ENCODE peak calls at places on chromosome 6, in five cellular contexts. F is neuronal stem cell, D is IMR-90, E is mesendoderm, O is SJSA1. M is an unnamed sample.
A peak's percentile ranks its signal among the peaks of the same experiment; 100 is the strongest.

GRCh38 chr6:106133040-106133439 is 46.9 kb downstream of the PRDM1 start:
- DNase-seq in F (no peak), D (no peak), O (no peak), E (no peak), M (no peak)

GRCh38 chr6:1610497-1611321 is 994 bp downstream of the FOXC1 start:
- DNase-seq in E (no peak), O (peak; percentile 73), F (no peak), D (peak; percentile 29), M (peak; percentile 47)

GRCh38 chr6:39517763-39518162 is 195.3 kb upstream of the KCNK16 start:
- DNase-seq in E (no peak), F (no peak), D (no peak), O (no peak), M (no peak)

GRCh38 chr6:152532556-152533422 is 104.4 kb downstream of the SYNE1 start:
- DNase-seq in O (no peak), D (no peak), E (no peak), F (no peak), M (no peak)

GRCh38 chr6:126107475-126108121 is 121.3 kb downstream of the TRMT11 start:
- DNase-seq in E (no peak), D (no peak), F (peak; percentile 56), O (no peak), M (no peak)

GRCh38 chr6:35219683-35220326 is 6.0 kb downstream of the SCUBE3 start:
- DNase-seq in O (no peak), F (no peak), D (peak; percentile 55), E (no peak), M (no peak)

GRCh38 chr6:118580585-118581419 is 32.7 kb downstream of the PLN start:
- DNase-seq in D (peak; percentile 78), E (peak; percentile 89), O (peak; percentile 22), F (peak; percentile 66), M (peak; percentile 66)

GRCh38 chr6:143328885-143329284 is 121.6 kb downstream of the ADAT2 start:
- DNase-seq in E (peak; percentile 53), F (no peak), D (peak; percentile 27), O (no peak), M (no peak)

GRCh38 chr6:135493218-135493961 is 4.2 kb downstream of the AHI1 start:
- DNase-seq in D (peak; percentile 35), F (no peak), O (no peak), E (no peak), M (no peak)

GRCh38 chr6:3786131-3786530 is 34.6 kb upstream of the PXDC1 start:
- DNase-seq in O (no peak), F (no peak), D (no peak), E (no peak), M (no peak)

GRCh38 chr6:157496534-157497095 is 115.6 kb downstream of the ZDHHC14 start:
- DNase-seq in E (no peak), F (no peak), D (no peak), O (no peak), M (no peak)

GRCh38 chr6:148082044-148082443 is 260.6 kb upstream of the SASH1 start:
- DNase-seq in D (no peak), F (no peak), E (no peak), O (no peak), M (no peak)

GRCh38 chr6:16482702-16483314 is 244.4 kb downstream of the GMPR start:
- DNase-seq in O (no peak), E (no peak), F (no peak), D (no peak), M (no peak)

GRCh38 chr6:27809939-27810767 is 102.0 kb downstream of the OR2B2 start:
- DNase-seq in F (peak; percentile 80), O (peak; percentile 94), D (peak; percentile 98), E (peak; percentile 98), M (peak; percentile 91)

GRCh38 chr6:41023114-41023513 is 15.9 kb downstream of the UNC5CL start:
- DNase-seq in O (no peak), D (no peak), F (no peak), E (no peak), M (no peak)

GRCh38 chr6:5866547-5867051 is 140.1 kb downstream of the NRN1 start:
- DNase-seq in O (peak; percentile 77), F (no peak), D (peak; percentile 41), E (no peak), M (no peak)

GRCh38 chr6:118029967-118030366 is 122.9 kb downstream of the SLC35F1 start:
- DNase-seq in O (no peak), D (no peak), E (peak; percentile 36), F (no peak), M (no peak)

GRCh38 chr6:170166511-170167122 is 124.3 kb downstream of the DLL1 start:
- DNase-seq in F (no peak), D (no peak), E (no peak), O (no peak), M (no peak)

GRCh38 chr6:42322676-42323075 is 105.0 kb upstream of the MRPS10 start:
- DNase-seq in E (peak; percentile 82), F (no peak), D (no peak), O (no peak), M (no peak)

GRCh38 chr6:138063726-138064125 is 43.5 kb downstream of the PERP start:
- DNase-seq in E (no peak), D (no peak), O (no peak), F (no peak), M (no peak)

GRCh38 chr6:54846243-54846856 is at the start of gene FAM83B:
- DNase-seq in O (no peak), F (peak; percentile 30), E (peak; percentile 84), D (no peak), M (no peak)

GRCh38 chr6:30124391-30124790 is 11.5 kb upstream of the TRIM31 start:
- DNase-seq in E (no peak), D (no peak), O (no peak), F (no peak), M (no peak)

GRCh38 chr6:53834134-53834533 is 39.3 kb downstream of the LRRC1 start:
- DNase-seq in E (peak; percentile 11), O (no peak), D (no peak), F (no peak), M (no peak)

GRCh38 chr6:1700283-1700967 is 90.7 kb downstream of the FOXC1 start:
- DNase-seq in F (no peak), O (no peak), E (no peak), D (no peak), M (no peak)

GRCh38 chr6:106039836-106040592 is 46.1 kb upstream of the PRDM1 start:
- DNase-seq in D (no peak), E (peak; percentile 84), F (no peak), O (no peak), M (no peak)

GRCh38 chr6:118544105-118544504 is 4.0 kb upstream of the PLN start:
- DNase-seq in D (no peak), F (no peak), E (no peak), O (no peak), M (no peak)

GRCh38 chr6:127635091-127635490 is 58.1 kb downstream of the C6orf58 start:
- DNase-seq in F (no peak), O (no peak), D (no peak), E (no peak), M (no peak)

GRCh38 chr6:84177253-84177652 is 50.2 kb downstream of the CEP162 start:
- DNase-seq in O (no peak), D (no peak), E (no peak), F (no peak), M (peak; percentile 11)

GRCh38 chr6:120055071-120055470 is 705.5 kb upstream of the MAN1A1 start:
- DNase-seq in D (no peak), E (no peak), O (no peak), F (no peak), M (no peak)

GRCh38 chr6:170434114-170434820 is 118.8 kb downstream of the PSMB1 start:
- DNase-seq in D (peak; percentile 50), E (peak; percentile 47), O (no peak), F (no peak), M (no peak)

GRCh38 chr6:137933696-137934095 is 66.6 kb downstream of the TNFAIP3 start:
- DNase-seq in F (no peak), O (no peak), D (peak; percentile 75), E (no peak), M (peak; percentile 28)

GRCh38 chr6:5638666-5639065 is 368.1 kb downstream of the NRN1 start:
- DNase-seq in E (no peak), D (no peak), F (no peak), O (no peak), M (no peak)

GRCh38 chr6:31362751-31363150 is 5.8 kb upstream of the HLA-B start:
- DNase-seq in F (no peak), E (no peak), O (no peak), D (no peak), M (no peak)

DNA sequence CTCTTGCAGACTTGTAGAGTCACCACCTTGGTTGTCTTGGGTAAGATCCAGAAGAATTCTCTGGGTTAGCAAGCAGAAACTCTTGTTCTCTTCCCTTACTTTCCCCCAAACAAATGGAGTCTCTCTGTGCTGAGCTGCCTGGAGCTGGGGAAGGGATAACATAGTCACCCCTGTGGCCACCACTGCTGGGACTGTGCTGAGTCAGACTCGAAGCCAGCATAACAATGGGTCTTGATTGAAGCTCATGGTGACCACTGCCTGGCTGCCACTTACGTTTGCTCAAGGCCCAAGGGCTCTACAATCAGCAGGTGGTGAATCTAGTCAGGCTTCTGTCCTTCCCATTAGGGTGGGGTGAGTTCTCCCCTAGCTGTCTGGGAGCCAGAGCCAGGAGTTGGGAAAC is 15.4 kb upstream of the ERVFRD-1 start:
- DNase-seq in F (no peak), E (peak; percentile 63), O (no peak), D (peak; percentile 23), M (no peak)
- H3K27ac ChIP-seq in F (no peak overlapping the region), E (no peak overlapping the region), O (no peak overlapping the region), D (no peak overlapping the region), M (no peak overlapping the region)

DNA sequence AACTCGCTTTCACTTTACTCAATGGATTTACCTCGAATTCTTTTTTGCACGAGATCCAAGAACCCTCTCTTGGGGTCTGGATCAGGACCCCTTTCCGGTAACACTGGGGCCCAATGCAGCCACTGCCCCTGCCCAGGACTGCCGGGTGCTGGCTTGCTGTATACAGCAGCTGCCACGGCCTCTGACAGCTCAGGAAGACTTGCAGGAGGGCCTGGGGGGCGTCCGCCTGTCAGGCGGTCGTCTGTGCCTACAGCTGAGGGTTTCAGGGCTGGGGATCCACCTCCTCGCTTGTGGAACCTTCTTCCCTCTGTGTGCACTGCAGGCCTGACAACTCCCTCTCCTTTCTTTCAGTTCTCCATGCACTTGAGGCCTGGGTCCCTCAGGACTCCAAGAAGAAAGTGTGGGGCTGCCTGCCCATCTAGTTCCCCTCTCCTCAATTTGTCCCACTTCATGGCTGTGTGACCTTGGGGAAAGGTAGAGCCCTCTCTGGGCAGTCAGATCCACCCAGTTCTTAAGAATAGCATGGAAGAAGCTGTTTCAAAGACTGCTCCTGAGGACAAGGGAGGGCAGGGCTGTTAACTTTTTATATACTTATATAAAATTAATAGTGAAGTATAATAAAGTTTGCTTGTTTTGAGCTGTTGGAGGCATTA is 75.0 kb upstream of the LGSN start:
- DNase-seq in O (no peak), E (no peak), D (no peak), F (no peak), M (no peak)
- H3K27me3 ChIP-seq in O (no peaks in the 10 kb centered on the region), E (no peaks in the 10 kb centered on the region), D (no peaks in the 10 kb centered on the region), F (no peaks in the 10 kb centered on the region), M (no peaks in the 10 kb centered on the region)

GRCh38 chr6:19866199-19866872 is 29.2 kb downstream of the ID4 start:
- DNase-seq in D (no peak), E (no peak), F (no peak), O (no peak), M (no peak)
- H3K27ac ChIP-seq in D (no peak overlapping the region), E (no peak overlapping the region), F (no peak overlapping the region), O (no peak overlapping the region), M (no peak overlapping the region)

DNA sequence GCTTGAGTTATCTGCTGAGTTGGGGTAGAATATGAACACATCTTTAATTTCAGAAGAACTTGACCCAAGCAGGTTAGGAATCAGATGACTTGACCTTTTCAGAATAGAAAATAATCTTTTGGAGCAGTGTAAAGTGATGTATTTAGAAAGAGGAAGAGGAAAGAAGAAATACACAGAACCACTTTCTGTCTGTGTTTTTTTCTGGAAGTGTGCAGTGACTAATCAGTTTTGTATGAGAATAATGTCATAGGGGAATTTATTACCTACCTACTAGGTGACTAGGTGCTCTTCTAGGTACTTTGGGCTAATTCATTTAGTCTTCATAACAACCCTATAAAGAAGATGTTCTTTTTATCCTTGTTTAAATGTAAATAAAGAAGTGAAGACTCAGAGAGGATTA is 3.0 kb downstream of the PPP1R14C start:
- DNase-seq in D (no peak), F (no peak), O (no peak), E (no peak), M (no peak)
- H3K27me3 ChIP-seq in D (peaks cover 55% of the 10 kb centered on the region), F (peaks cover 33% of the 10 kb centered on the region), O (peaks cover 74% of the 10 kb centered on the region), E (peaks cover 22% of the 10 kb centered on the region), M (peaks cover 48% of the 10 kb centered on the region)